ENCODE peak calls at places on chromosomes 16 and 17, in seven cellular contexts. I, X, N, Z, S, D and K are unnamed samples.

GRCh38 chr16:30185683-30186421 is 2.5 kb downstream of the CORO1A start:
- DNase-seq in I (peak; percentile 29), X (no peak), N (no peak), Z (peak; percentile 81), S (no peak), D (peak; percentile 98), K (peak; percentile 87)

GRCh38 chr16:86608301-86608747 is 30.0 kb downstream of the FOXL1 start:
- DNase-seq in I (no peak), X (no peak), N (no peak), Z (no peak), S (no peak), D (no peak), K (no peak)

GRCh38 chr16:5604770-5605169 is 507.2 kb upstream of the EEF2KMT start:
- DNase-seq in I (no peak), X (no peak), N (no peak), Z (no peak), S (no peak), D (peak; percentile 9), K (peak; percentile 9)

GRCh38 chr17:39306509-39307212 is 80.9 kb upstream of the STAC2 start:
- DNase-seq in I (no peak), X (peak; percentile 55), N (no peak), Z (no peak), S (peak; percentile 52), D (peak; percentile 47), K (peak; percentile 43)

GRCh38 chr16:30421010-30421409 is 8.8 kb downstream of the DCTPP1 start:
- DNase-seq in I (no peak), X (no peak), N (no peak), Z (no peak), S (no peak), D (no peak), K (no peak)

GRCh38 chr17:66652840-66653507 is 181.9 kb upstream of the CACNG5 start:
- DNase-seq in I (no peak), X (peak; percentile 51), N (peak; percentile 69), Z (no peak), S (no peak), D (peak; percentile 41), K (no peak)

GRCh38 chr16:73033271-73033998 is 14.5 kb downstream of the ZFHX3 start:
- DNase-seq in I (no peak), X (no peak), N (no peak), Z (no peak), S (no peak), D (peak; percentile 64), K (no peak)

GRCh38 chr17:43043306-43043705 is 18.3 kb downstream of the RND2 start:
- DNase-seq in I (no peak), X (no peak), N (no peak), Z (no peak), S (peak; percentile 10), D (no peak), K (no peak)

GRCh38 chr16:69477546-69477945 is 53.1 kb downstream of the CYB5B start:
- DNase-seq in I (no peak), X (peak; percentile 21), N (no peak), Z (no peak), S (peak; percentile 55), D (no peak), K (no peak)

GRCh38 chr17:67549787-67550186 is 167.9 kb upstream of the NOL11 start:
- DNase-seq in I (peak; percentile 54), X (no peak), N (no peak), Z (no peak), S (no peak), D (no peak), K (no peak)

GRCh38 chr16:89561195-89562026 is 929 bp downstream of the RPL13 start:
- DNase-seq in I (no peak), X (no peak), N (no peak), Z (no peak), S (no peak), D (peak; percentile 32), K (no peak)

GRCh38 chr16:30748634-30749445 is 615 bp downstream of the PHKG2 start:
- DNase-seq in I (peak; percentile 43), X (peak; percentile 57), N (peak; percentile 35), Z (peak; percentile 81), S (peak; percentile 24), D (peak; percentile 65), K (peak; percentile 67)

GRCh38 chr16:85202631-85203461 is 90.6 kb upstream of the CIBAR2 start:
- DNase-seq in I (peak; percentile 85), X (peak; percentile 81), N (no peak), Z (no peak), S (peak; percentile 94), D (no peak), K (no peak)

GRCh38 chr16:51994597-51994996 is 552.3 kb downstream of the TOX3 start:
- DNase-seq in I (peak; percentile 18), X (no peak), N (peak; percentile 91), Z (peak; percentile 77), S (no peak), D (no peak), K (no peak)

GRCh38 chr17:8420041-8420934 is 15.4 kb upstream of the NDEL1 start:
- DNase-seq in I (peak; percentile 82), X (peak; percentile 95), N (peak; percentile 80), Z (peak; percentile 74), S (peak; percentile 80), D (no peak), K (no peak)

GRCh38 chr17:37373530-37374159 is 2.1 kb upstream of the C17orf78 start:
- DNase-seq in I (peak; percentile 53), X (peak; percentile 95), N (peak; percentile 93), Z (no peak), S (peak; percentile 88), D (peak; percentile 90), K (peak; percentile 81)

GRCh38 chr17:27475070-27475673 is 18.9 kb downstream of the KSR1 start:
- DNase-seq in I (no peak), X (no peak), N (peak; percentile 38), Z (peak; percentile 28), S (no peak), D (no peak), K (no peak)

DNA sequence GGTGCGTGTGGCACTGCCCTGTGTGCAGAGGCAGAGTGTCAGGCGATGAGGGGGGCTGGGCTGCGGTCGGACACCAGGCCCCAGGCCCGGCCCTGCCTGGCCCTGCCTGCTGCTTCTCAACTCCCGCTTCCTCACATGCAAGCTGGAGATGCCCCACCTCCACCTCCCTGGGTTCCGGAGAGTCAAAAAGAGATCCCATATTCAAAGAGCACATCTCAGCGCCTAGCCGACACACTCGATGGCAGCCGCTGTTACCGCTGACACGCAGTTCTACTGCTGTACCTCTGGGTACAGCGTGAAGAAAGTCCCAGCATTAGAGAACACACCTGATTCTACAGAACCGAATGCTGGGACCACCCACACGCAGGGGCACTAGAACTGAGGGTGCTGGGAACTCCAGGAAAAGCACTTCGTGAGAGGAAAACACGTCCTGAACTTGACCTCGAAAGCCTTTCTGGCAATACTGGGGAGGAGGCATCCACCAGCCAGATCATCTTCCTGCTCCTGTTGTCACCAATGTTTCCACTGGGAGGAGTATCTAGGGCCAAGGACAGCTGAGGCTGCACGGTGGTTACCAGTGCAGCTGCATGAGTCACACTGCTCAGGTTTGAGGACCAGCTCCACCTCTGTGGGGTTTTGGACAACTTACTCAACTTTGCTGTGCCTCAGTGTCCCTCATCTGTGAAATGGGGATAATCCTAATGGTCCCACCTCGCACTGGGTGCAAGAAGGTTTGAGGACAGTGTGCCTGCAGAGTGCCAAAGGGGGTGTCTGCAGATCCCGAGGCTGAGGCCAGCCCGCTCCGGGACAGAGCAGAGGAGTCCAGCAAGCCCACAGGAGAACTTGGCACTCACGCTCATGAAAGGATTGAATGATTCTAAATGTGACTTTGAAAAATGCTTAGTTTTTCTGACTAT is 100.4 kb upstream of the DNAH17 start:
- DNase-seq in I (no peak), X (no peak), N (peak; percentile 23), Z (peak; percentile 46), S (no peak), D (no peak), K (no peak)
- TF ChIP-seq CTCF in I (no peak), X (no peak), N (no peak), Z (no peak), S (no peak), D (no peak), K (no peak)

DNA sequence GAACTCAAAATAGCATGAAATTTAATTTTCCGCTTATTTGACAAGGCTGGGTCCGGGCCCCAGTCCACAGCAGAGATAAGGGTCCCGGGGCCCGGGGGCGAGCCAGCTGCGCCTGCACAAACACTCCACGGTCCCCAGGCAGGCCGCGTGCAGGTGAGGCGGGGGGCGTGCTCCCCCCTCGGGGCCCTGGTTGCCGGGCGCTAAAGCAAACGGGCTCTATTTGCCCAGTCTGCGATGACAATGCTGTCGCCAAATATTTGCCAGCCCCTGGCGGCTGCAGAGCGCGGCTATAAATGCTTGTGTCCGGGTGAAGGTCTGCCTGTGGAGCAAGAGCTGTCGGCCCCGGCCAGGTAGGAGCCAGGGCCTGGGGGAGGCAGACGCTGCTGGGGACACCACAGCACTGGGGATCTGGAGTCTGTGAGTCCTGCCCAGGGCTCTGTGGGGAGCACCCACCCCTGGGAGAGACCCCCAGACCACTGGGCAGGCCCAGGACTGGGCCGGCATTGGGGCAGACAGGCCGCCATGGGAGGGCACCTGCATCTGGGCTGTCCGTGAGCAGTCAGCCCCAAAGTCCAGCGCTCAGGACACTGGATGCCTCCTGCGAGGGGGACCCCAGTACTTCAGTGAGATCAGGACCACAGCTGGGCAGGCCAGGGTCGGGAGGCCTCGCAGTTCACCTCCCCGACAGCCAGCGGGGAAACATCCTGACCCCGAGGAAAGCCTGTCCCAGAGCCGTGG is at the start of gene PERCC1:
- DNase-seq in I (no peak), X (no peak), N (no peak), Z (no peak), S (no peak), D (no peak), K (no peak)
- TF ChIP-seq CTCF in I (no peak), X (no peak), N (no peak), Z (no peak), S (no peak), D (no peak), K (no peak)

DNA sequence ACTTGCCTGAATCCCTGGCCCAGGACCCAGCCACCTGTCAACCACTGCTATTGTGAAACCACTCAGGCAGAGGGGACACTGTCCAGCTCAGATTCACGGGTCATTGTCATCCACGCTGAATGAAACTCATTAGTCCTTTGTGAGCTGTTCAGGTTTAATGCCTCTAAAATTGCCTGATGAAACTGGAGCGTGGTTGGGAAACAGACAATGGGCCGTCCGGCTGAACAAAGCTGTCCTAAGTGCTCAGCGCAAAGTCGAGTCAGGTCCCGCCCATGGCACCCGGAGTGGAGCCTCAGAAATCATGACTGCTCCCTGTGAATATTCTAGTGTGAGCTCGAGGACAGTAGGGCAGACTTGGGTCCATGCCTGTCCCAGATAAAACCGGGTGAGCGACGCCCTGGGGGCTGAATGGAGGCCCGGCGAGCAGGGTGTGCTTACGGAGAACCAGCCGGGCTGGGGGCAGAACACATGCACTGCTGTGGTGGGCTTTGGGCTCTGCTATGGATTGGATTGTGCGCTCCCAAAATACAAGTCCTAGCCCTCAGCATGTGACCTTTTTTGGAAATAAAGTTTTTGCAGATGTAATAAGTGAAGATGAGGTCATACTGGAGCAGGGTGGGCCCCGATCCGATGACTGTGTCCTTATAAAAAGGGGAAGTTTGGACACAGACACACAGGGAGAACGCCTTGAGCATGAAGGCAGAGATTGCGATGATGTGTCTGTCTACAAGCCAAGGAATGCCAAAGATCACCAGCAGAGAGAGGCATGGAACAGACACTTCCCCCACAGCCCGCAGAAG is 12.9 kb upstream of the CMIP start:
- DNase-seq in I (no peak), X (peak; percentile 38), N (no peak), Z (peak; percentile 72), S (peak; percentile 86), D (no peak), K (no peak)
- TF ChIP-seq CTCF in I (no peak), X (no peak), N (no peak), Z (no peak), S (no peak), D (no peak), K (no peak)

DNA sequence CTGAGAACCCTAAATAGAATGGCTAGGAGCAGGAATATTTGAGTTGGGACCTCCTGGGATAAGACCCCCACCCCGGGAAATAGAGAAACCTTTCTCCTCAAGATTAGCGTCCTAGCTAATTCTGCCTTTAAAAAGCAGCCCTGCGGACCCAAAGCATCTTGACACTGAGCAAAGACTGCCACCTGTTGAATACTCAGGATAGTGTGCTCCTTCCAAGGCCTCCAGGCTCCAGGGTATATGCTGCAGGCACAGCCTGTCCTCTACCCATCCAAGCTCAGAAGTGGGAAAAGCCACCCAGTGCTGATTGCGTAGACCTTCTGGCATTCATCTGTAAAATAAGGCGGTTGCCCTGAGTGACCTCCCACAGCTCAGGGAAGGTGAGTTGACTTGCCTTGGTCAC is 456.2 kb upstream of the DYNLRB2 start:
- DNase-seq in I (peak; percentile 46), X (peak; percentile 85), N (peak; percentile 61), Z (no peak), S (peak; percentile 1), D (peak; percentile 21), K (no peak)
- TF ChIP-seq CTCF in I (peak; percentile 64), X (peak; percentile 85), N (peak; percentile 48), Z (peak; percentile 51), S (no peak), D (peak; percentile 14), K (no peak)